ENCODE peak calls at places on chromosomes 3 and 15, in five cellular contexts. One of them, this sample, is unnamed.

GRCh38 chr15:98160236-98160635 is 199.7 kb downstream of the ARRDC4 start:
- DNase-seq in cardiac muscle cell: no peak
- DNase-seq in activated gamma-delta T cell treated with Interleukin-2 at 50 U/mL for 16 hours: peak; percentile 7
- DNase-seq in T-cell: no peak
- DNase-seq in HT-29: no peak
- DNase-seq in this sample: no peak

GRCh38 chr3:64163755-64164148 is 61.5 kb downstream of the PRICKLE2 start:
- DNase-seq in cardiac muscle cell: peak; percentile 88
- DNase-seq in activated gamma-delta T cell treated with Interleukin-2 at 50 U/mL for 16 hours: no peak
- DNase-seq in T-cell: no peak
- DNase-seq in HT-29: no peak
- DNase-seq in this sample: peak; percentile 22

GRCh38 chr15:97915261-97915660 is 45.2 kb upstream of the ARRDC4 start:
- DNase-seq in cardiac muscle cell: no peak
- DNase-seq in activated gamma-delta T cell treated with Interleukin-2 at 50 U/mL for 16 hours: no peak
- DNase-seq in T-cell: no peak
- DNase-seq in HT-29: no peak
- DNase-seq in this sample: no peak

GRCh38 chr3:184443364-184443763 is 63.5 kb downstream of the CHRD start:
- DNase-seq in cardiac muscle cell: no peak
- DNase-seq in activated gamma-delta T cell treated with Interleukin-2 at 50 U/mL for 16 hours: no peak
- DNase-seq in T-cell: no peak
- DNase-seq in HT-29: no peak
- DNase-seq in this sample: no peak

GRCh38 chr3:162602619-162603018 is 1106.0 kb downstream of the OTOL1 start:
- DNase-seq in cardiac muscle cell: no peak
- DNase-seq in activated gamma-delta T cell treated with Interleukin-2 at 50 U/mL for 16 hours: no peak
- DNase-seq in T-cell: no peak
- DNase-seq in HT-29: no peak
- DNase-seq in this sample: no peak

GRCh38 chr15:99651023-99651807 is 82.0 kb downstream of the LYSMD4 start:
- DNase-seq in cardiac muscle cell: peak; percentile 11
- DNase-seq in activated gamma-delta T cell treated with Interleukin-2 at 50 U/mL for 16 hours: no peak
- DNase-seq in T-cell: no peak
- DNase-seq in HT-29: no peak
- DNase-seq in this sample: no peak

GRCh38 chr15:90871097-90871715 is 2.8 kb downstream of the FURIN start:
- DNase-seq in cardiac muscle cell: no peak
- DNase-seq in activated gamma-delta T cell treated with Interleukin-2 at 50 U/mL for 16 hours: peak; percentile 31
- DNase-seq in T-cell: peak; percentile 43
- DNase-seq in HT-29: peak; percentile 40
- DNase-seq in this sample: peak; percentile 54

GRCh38 chr3:184643442-184643841 is 68.4 kb downstream of the MAGEF1 start:
- DNase-seq in cardiac muscle cell: no peak
- DNase-seq in activated gamma-delta T cell treated with Interleukin-2 at 50 U/mL for 16 hours: no peak
- DNase-seq in T-cell: no peak
- DNase-seq in HT-29: no peak
- DNase-seq in this sample: no peak

This sample was measured in Caco-2.